ENCODE peak calls at places on chromosomes 3 and 15, in nine cellular contexts. Q, O, G, K, I, H, Z, B and X are unnamed samples.

GRCh38 chr15:90039996-90040395 is 38.9 kb downstream of the ZNF710 start:
- DNase-seq in Q (no peak), O (peak), G (no peak), K (no peak), I (no peak), H (no peak), Z (no peak), B (no peak), X (no peak)

GRCh38 chr3:149466192-149466591 is 8.3 kb upstream of the TM4SF4 start:
- DNase-seq in Q (no peak), O (no peak), G (no peak), K (no peak), I (peak), H (peak), Z (no peak), B (peak), X (no peak)

GRCh38 chr15:87722941-87723691 is 533.4 kb downstream of the NTRK3 start:
- DNase-seq in Q (no peak), O (no peak), G (no peak), K (no peak), I (no peak), H (no peak), Z (no peak), B (no peak), X (no peak)

GRCh38 chr3:126197854-126198584 is 17.6 kb upstream of the ALDH1L1 start:
- DNase-seq in Q (peak), O (no peak), G (peak), K (no peak), I (peak), H (peak), Z (peak), B (peak), X (peak)

GRCh38 chr15:77187751-77188464 is 117.0 kb upstream of the TSPAN3 start:
- DNase-seq in Q (peak), O (no peak), G (peak), K (no peak), I (no peak), H (no peak), Z (no peak), B (peak), X (no peak)

GRCh38 chr15:31360843-31361763 is 34.5 kb downstream of the KLF13 start:
- DNase-seq in Q (peak), O (no peak), G (no peak), K (no peak), I (no peak), H (no peak), Z (peak), B (no peak), X (no peak)

GRCh38 chr15:55937040-55937439 is 56.4 kb downstream of the NEDD4 start:
- DNase-seq in Q (no peak), O (no peak), G (no peak), K (no peak), I (no peak), H (no peak), Z (no peak), B (peak), X (no peak)

GRCh38 chr3:177523991-177524438 is 326.7 kb upstream of the TBL1XR1 start:
- DNase-seq in Q (no peak), O (no peak), G (no peak), K (no peak), I (peak), H (no peak), Z (no peak), B (peak), X (no peak)

GRCh38 chr3:33061782-33062181 is 35.2 kb downstream of the GLB1 start:
- DNase-seq in Q (no peak), O (no peak), G (no peak), K (no peak), I (no peak), H (peak), Z (no peak), B (peak), X (no peak)

GRCh38 chr15:79002631-79003030 is 57.8 kb upstream of the CTSH start:
- DNase-seq in Q (no peak), O (no peak), G (no peak), K (no peak), I (no peak), H (no peak), Z (no peak), B (no peak), X (no peak)
- TF ChIP-seq CTCF in Q (no peak), O (no peak), G (no peak), K (no peak), I (no peak), H (no peak), Z (no peak), B (no peak), X (no peak)

GRCh38 chr15:75380773-75381172 is 12.4 kb upstream of the MAN2C1 start:
- DNase-seq in Q (no peak), O (no peak), G (no peak), K (no peak), I (no peak), H (no peak), Z (no peak), B (no peak), X (no peak)
- TF ChIP-seq CTCF in Q (no peak), O (no peak), G (no peak), K (no peak), I (no peak), H (no peak), Z (no peak), B (no peak), X (no peak)

GRCh38 chr3:83233715-83234114 is 1472.3 kb upstream of the GBE1 start:
- DNase-seq in Q (no peak), O (no peak), G (no peak), K (no peak), I (peak), H (no peak), Z (no peak), B (no peak), X (no peak)
- TF ChIP-seq CTCF in Q (no peak), O (no peak), G (no peak), K (no peak), I (no peak), H (no peak), Z (no peak), B (no peak), X (no peak)

GRCh38 chr3:72054976-72055375 is 270.0 kb upstream of the PROK2 start:
- DNase-seq in Q (no peak), O (no peak), G (no peak), K (no peak), I (no peak), H (no peak), Z (no peak), B (peak), X (no peak)
- TF ChIP-seq CTCF in Q (no peak), O (no peak), G (no peak), K (no peak), I (no peak), H (no peak), Z (no peak), B (no peak), X (no peak)

DNA sequence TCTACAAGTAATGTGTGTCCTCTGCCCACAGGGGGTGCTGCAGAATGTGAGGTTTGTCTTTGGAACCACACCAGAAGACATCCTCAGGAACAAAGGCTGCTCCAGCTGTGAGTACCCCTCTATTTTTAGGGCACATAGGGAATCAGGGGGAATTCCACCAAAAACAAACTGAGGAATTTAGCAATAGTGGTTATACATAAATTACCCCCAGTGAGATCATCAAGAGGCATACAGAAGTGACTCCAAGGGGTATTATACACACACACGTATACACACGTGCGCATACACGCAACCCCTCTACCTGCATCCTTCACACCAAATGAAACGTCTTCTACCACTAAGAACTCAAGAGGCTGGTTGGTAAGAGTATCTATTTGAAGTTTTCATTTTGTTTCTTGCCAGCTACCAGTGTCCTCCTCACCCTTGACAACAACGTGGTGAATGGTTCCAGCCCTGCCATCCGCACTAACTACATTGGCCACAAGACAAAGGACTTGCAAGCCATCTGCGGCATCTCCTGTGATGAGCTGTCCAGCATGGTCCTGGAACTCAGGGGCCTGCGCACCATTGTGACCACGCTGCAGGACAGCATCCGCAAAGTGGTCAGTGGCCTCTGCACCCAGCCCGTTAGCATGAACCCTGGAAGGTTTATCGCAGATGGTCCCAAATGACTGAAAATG is 2.8 kb downstream of the THBS1 start:
- DNase-seq in Q (no peak), O (no peak), G (no peak), K (no peak), I (peak), H (no peak), Z (no peak), B (peak), X (no peak)
- TF ChIP-seq CTCF in Q (peak), O (no peak), G (no peak), K (peak), I (no peak), H (peak), Z (peak), B (peak), X (peak)

GRCh38 chr3:50150404-50150750 is 4.7 kb upstream of the SEMA3F start:
- DNase-seq in Q (no peak), O (no peak), G (no peak), K (no peak), I (no peak), H (no peak), Z (no peak), B (no peak), X (no peak)

GRCh38 chr3:50147016-50147415 is 8.1 kb upstream of the SEMA3F start:
- DNase-seq in Q (no peak), O (no peak), G (no peak), K (no peak), I (no peak), H (no peak), Z (no peak), B (no peak), X (no peak)

GRCh38 chr3:50147447-50147846 is 7.7 kb upstream of the SEMA3F start:
- DNase-seq in Q (no peak), O (no peak), G (no peak), K (no peak), I (no peak), H (no peak), Z (no peak), B (no peak), X (no peak)

GRCh38 chr3:50147861-50148260 is 7.3 kb upstream of the SEMA3F start:
- DNase-seq in Q (no peak), O (no peak), G (no peak), K (peak), I (no peak), H (no peak), Z (no peak), B (peak), X (no peak)

GRCh38 chr3:50146316-50146901 is 8.7 kb upstream of the SEMA3F start:
- DNase-seq in Q (no peak), O (no peak), G (no peak), K (no peak), I (no peak), H (no peak), Z (no peak), B (no peak), X (no peak)
- TF ChIP-seq CTCF in Q (no peak), O (no peak), G (no peak), K (no peak), I (no peak), H (no peak), Z (no peak), B (no peak), X (no peak)